ENCODE peak calls at places on chromosomes 16 and 17, in nine cellular contexts. X is CD4-positive, alpha-beta memory T cell; Z is cardiac muscle cell; W is left colon; K is adrenal gland; M is activated gamma-delta T cell treated with Interleukin-2 at 50 U/mL for 16 hours; A is T-helper 9 cell; H is dorsolateral prefrontal cortex; T is NCI-H1092 treated with DMSO at 0.1 percent for 48 hours. S is an unnamed sample.

GRCh38 chr16:82506734-82507133 is 120.0 kb upstream of the CDH13 start:
- DNase-seq in X (no peak), Z (no peak), W (no peak), K (no peak), M (no peak), A (no peak), H (no peak), T (peak), S (no peak)

GRCh38 chr16:50537533-50538290 is 10.5 kb upstream of the NKD1 start:
- DNase-seq in X (no peak), Z (no peak), W (no peak), K (no peak), M (no peak), A (no peak), H (no peak), T (no peak), S (no peak)

GRCh38 chr17:16423226-16423872 is 8.0 kb downstream of the TRPV2 start:
- DNase-seq in X (no peak), Z (no peak), W (no peak), K (no peak), M (no peak), A (no peak), H (no peak), T (no peak), S (no peak)

GRCh38 chr17:63430223-63430622 is 15.9 kb downstream of the CYB561 start:
- DNase-seq in X (no peak), Z (no peak), W (no peak), K (no peak), M (no peak), A (no peak), H (no peak), T (no peak), S (no peak)

GRCh38 chr16:35425270-35425669 is 1965.9 kb downstream of the TP53TG3F start:
- DNase-seq in X (no peak), Z (no peak), W (no peak), K (no peak), M (no peak), A (no peak), H (no peak), T (no peak), S (no peak)

GRCh38 chr17:11671151-11671550 is 72.9 kb downstream of the DNAH9 start:
- DNase-seq in X (no peak), Z (no peak), W (no peak), K (no peak), M (no peak), A (no peak), H (no peak), T (no peak), S (no peak)

GRCh38 chr17:30021708-30022317 is 80.4 kb downstream of the EFCAB5 start:
- DNase-seq in X (peak), Z (peak), W (peak), K (peak), M (peak), A (peak), H (no peak), T (peak), S (no peak)

GRCh38 chr16:7597677-7598076 is 265.0 kb downstream of the RBFOX1 start:
- DNase-seq in X (no peak), Z (no peak), W (no peak), K (no peak), M (no peak), A (no peak), H (no peak), T (no peak), S (no peak)

GRCh38 chr17:81043725-81044427 is 8.9 kb downstream of the BAIAP2 start:
- DNase-seq in X (no peak), Z (no peak), W (no peak), K (peak), M (no peak), A (no peak), H (no peak), T (no peak), S (peak)

GRCh38 chr16:84643677-84644076 is 4.6 kb upstream of the KLHL36 start:
- DNase-seq in X (no peak), Z (no peak), W (no peak), K (no peak), M (no peak), A (no peak), H (no peak), T (no peak), S (no peak)

GRCh38 chr16:86347090-86347489 is 163.2 kb upstream of the FOXF1 start:
- DNase-seq in X (no peak), Z (no peak), W (no peak), K (no peak), M (no peak), A (no peak), H (no peak), T (no peak), S (no peak)

GRCh38 chr17:43068570-43069367 is 43.7 kb downstream of the RND2 start:
- DNase-seq in X (no peak), Z (no peak), W (no peak), K (peak), M (no peak), A (no peak), H (no peak), T (no peak), S (no peak)

GRCh38 chr17:45299311-45299710 is 17.5 kb downstream of the MAP3K14 start:
- DNase-seq in X (no peak), Z (peak), W (no peak), K (peak), M (no peak), A (no peak), H (no peak), T (no peak), S (no peak)

GRCh38 chr16:66560107-66560506 is 6.1 kb upstream of the CMTM1 start:
- DNase-seq in X (no peak), Z (no peak), W (no peak), K (no peak), M (no peak), A (no peak), H (no peak), T (no peak), S (no peak)

GRCh38 chr17:49334744-49335512 is 27.1 kb downstream of the ZNF652 start:
- DNase-seq in X (no peak), Z (no peak), W (no peak), K (no peak), M (no peak), A (no peak), H (no peak), T (no peak), S (no peak)

GRCh38 chr17:65177901-65178300 is 40.7 kb downstream of the RGS9 start:
- DNase-seq in X (no peak), Z (no peak), W (no peak), K (no peak), M (no peak), A (no peak), H (no peak), T (no peak), S (no peak)

GRCh38 chr16:23901178-23902131 is 65.7 kb downstream of the PRKCB start:
- DNase-seq in X (no peak), Z (no peak), W (no peak), K (no peak), M (no peak), A (no peak), H (no peak), T (no peak), S (no peak)

GRCh38 chr17:78088529-78088928 is 40.0 kb downstream of the TMC6 start:
- DNase-seq in X (no peak), Z (no peak), W (no peak), K (no peak), M (no peak), A (no peak), H (no peak), T (no peak), S (no peak)

GRCh38 chr16:1125471-1125870 is 27.4 kb upstream of the CACNA1H start:
- DNase-seq in X (peak), Z (peak), W (peak), K (no peak), M (no peak), A (no peak), H (peak), T (peak), S (no peak)

GRCh38 chr17:72390675-72391501 is 270.1 kb downstream of the SOX9 start:
- DNase-seq in X (no peak), Z (no peak), W (no peak), K (no peak), M (no peak), A (no peak), H (no peak), T (no peak), S (no peak)

GRCh38 chr16:67150833-67151396 is at the start of gene B3GNT9:
- DNase-seq in X (no peak), Z (peak), W (peak), K (peak), M (no peak), A (no peak), H (peak), T (peak), S (peak)

GRCh38 chr17:75683467-75684041 is 16.4 kb downstream of the SAP30BP start:
- DNase-seq in X (no peak), Z (no peak), W (no peak), K (no peak), M (no peak), A (no peak), H (no peak), T (no peak), S (no peak)

GRCh38 chr16:56732832-56733231 is 2.9 kb downstream of the NUP93 start:
- DNase-seq in X (no peak), Z (no peak), W (no peak), K (no peak), M (no peak), A (no peak), H (no peak), T (no peak), S (no peak)

GRCh38 chr16:9091867-9092281 is 430 bp downstream of the HAPSTR1 start:
- DNase-seq in X (no peak), Z (peak), W (peak), K (peak), M (peak), A (peak), H (peak), T (peak), S (peak)

GRCh38 chr17:27524594-27524993 is 68.3 kb downstream of the KSR1 start:
- DNase-seq in X (no peak), Z (no peak), W (no peak), K (no peak), M (no peak), A (no peak), H (no peak), T (no peak), S (no peak)

GRCh38 chr17:76272541-76273434 is 7.6 kb downstream of the UBALD2 start:
- DNase-seq in X (no peak), Z (no peak), W (peak), K (no peak), M (no peak), A (no peak), H (no peak), T (no peak), S (no peak)

GRCh38 chr17:81033535-81034167 is 1.3 kb upstream of the BAIAP2 start:
- DNase-seq in X (no peak), Z (no peak), W (peak), K (peak), M (no peak), A (no peak), H (no peak), T (no peak), S (no peak)